ENCODE peak calls at places on chromosomes 12 and 14, in nine cellular contexts. O is esophagus muscularis mucosa, F is IMR-90, Q is stomach, U is breast epithelium, I is prostate gland, K is upper lobe of left lung, X is HepG2, A is heart left ventricle. P is an unnamed sample.

GRCh38 chr14:31953210-31953609 is 123.9 kb upstream of the ARHGAP5 start:
- DNase-seq in O (no peak), F (no peak), Q (no peak), U (no peak), I (no peak), K (no peak), X (no peak), A (no peak), P (no peak)

GRCh38 chr14:34911209-34912150 is 36.3 kb upstream of the BAZ1A start:
- DNase-seq in O (no peak), F (peak), Q (no peak), U (no peak), I (no peak), K (no peak), X (no peak), A (no peak), P (no peak)

GRCh38 chr14:34237098-34237497 is 224.9 kb downstream of the SPTSSA start:
- DNase-seq in O (no peak), F (no peak), Q (no peak), U (no peak), I (no peak), K (no peak), X (peak), A (no peak), P (no peak)

GRCh38 chr14:95652171-95652570 is 34.1 kb upstream of the TCL1B start:
- DNase-seq in O (no peak), F (no peak), Q (no peak), U (no peak), I (no peak), K (no peak), X (no peak), A (no peak), P (no peak)

GRCh38 chr14:29536886-29537511 is 390.6 kb downstream of the PRKD1 start:
- DNase-seq in O (no peak), F (peak), Q (no peak), U (no peak), I (no peak), K (no peak), X (peak), A (no peak), P (no peak)

GRCh38 chr14:52850520-52850919 is 59.1 kb upstream of the GNPNAT1 start:
- DNase-seq in O (no peak), F (no peak), Q (no peak), U (no peak), I (no peak), K (no peak), X (peak), A (no peak), P (no peak)

GRCh38 chr12:13173012-13173441 is 23.5 kb upstream of the EMP1 start:
- DNase-seq in O (peak), F (peak), Q (no peak), U (no peak), I (no peak), K (no peak), X (no peak), A (no peak), P (no peak)

GRCh38 chr14:38226366-38226765 is 18.7 kb downstream of the SSTR1 start:
- DNase-seq in O (no peak), F (no peak), Q (no peak), U (no peak), I (no peak), K (no peak), X (no peak), A (no peak), P (no peak)

GRCh38 chr14:68854421-68854820 is 61.6 kb upstream of the ZFP36L1 start:
- DNase-seq in O (peak), F (no peak), Q (no peak), U (no peak), I (no peak), K (no peak), X (no peak), A (no peak), P (no peak)

GRCh38 chr14:80787876-80788275 is 153.7 kb downstream of the CEP128 start:
- DNase-seq in O (no peak), F (no peak), Q (no peak), U (no peak), I (no peak), K (no peak), X (no peak), A (no peak), P (no peak)

GRCh38 chr14:38481939-38482678 is 226.2 kb upstream of the CLEC14A start:
- DNase-seq in O (no peak), F (peak), Q (no peak), U (no peak), I (no peak), K (peak), X (no peak), A (no peak), P (no peak)

GRCh38 chr12:4909397-4909733 is 340 bp upstream of the KCNA1 start:
- DNase-seq in O (peak), F (no peak), Q (no peak), U (no peak), I (no peak), K (no peak), X (no peak), A (no peak), P (no peak)

GRCh38 chr12:50825372-50825838 is 17.3 kb upstream of the TMPRSS12 start:
- DNase-seq in O (no peak), F (peak), Q (no peak), U (no peak), I (peak), K (no peak), X (peak), A (no peak), P (no peak)

GRCh38 chr12:29750131-29750927 is 33.4 kb downstream of the TMTC1 start:
- DNase-seq in O (no peak), F (peak), Q (no peak), U (no peak), I (no peak), K (no peak), X (no peak), A (no peak), P (no peak)

GRCh38 chr14:44895716-44896115 is 66.0 kb downstream of the KLHL28 start:
- DNase-seq in O (no peak), F (peak), Q (no peak), U (no peak), I (no peak), K (no peak), X (no peak), A (no peak), P (no peak)

GRCh38 chr12:82383930-82384513 is 25.7 kb downstream of the METTL25 start:
- DNase-seq in O (no peak), F (peak), Q (no peak), U (no peak), I (no peak), K (no peak), X (no peak), A (no peak), P (no peak)

GRCh38 chr12:116525418-116526001 is 33.7 kb upstream of the MAP1LC3B2 start:
- DNase-seq in O (no peak), F (peak), Q (peak), U (peak), I (peak), K (peak), X (no peak), A (no peak), P (no peak)

GRCh38 chr14:51262868-51263267 is 22.8 kb downstream of the TMX1 start:
- DNase-seq in O (no peak), F (no peak), Q (no peak), U (no peak), I (no peak), K (no peak), X (no peak), A (no peak), P (no peak)

GRCh38 chr14:21978184-21978998 is 304.8 kb upstream of the OR4E1 start:
- DNase-seq in O (no peak), F (peak), Q (peak), U (no peak), I (no peak), K (peak), X (peak), A (no peak), P (no peak)

GRCh38 chr14:90654831-90655276 is 161.4 kb downstream of the TTC7B start:
- DNase-seq in O (no peak), F (peak), Q (no peak), U (no peak), I (no peak), K (no peak), X (peak), A (no peak), P (no peak)

GRCh38 chr12:19031032-19031431 is 98.5 kb upstream of the PLEKHA5 start:
- DNase-seq in O (no peak), F (peak), Q (no peak), U (no peak), I (no peak), K (no peak), X (no peak), A (no peak), P (no peak)

GRCh38 chr12:47801170-47801903 is 18.4 kb downstream of the HDAC7 start:
- DNase-seq in O (no peak), F (no peak), Q (no peak), U (no peak), I (peak), K (peak), X (no peak), A (peak), P (no peak)

GRCh38 chr12:113403435-113404415 is at the start of gene SDS:
- DNase-seq in O (no peak), F (peak), Q (peak), U (no peak), I (no peak), K (peak), X (no peak), A (peak), P (no peak)

GRCh38 chr12:124457287-124458219 is 109.9 kb downstream of the NCOR2 start:
- DNase-seq in O (peak), F (peak), Q (peak), U (no peak), I (peak), K (peak), X (no peak), A (peak), P (peak)

GRCh38 chr14:100849432-100849831 is 23.5 kb downstream of the MEG3 start:
- DNase-seq in O (no peak), F (peak), Q (no peak), U (no peak), I (no peak), K (no peak), X (no peak), A (no peak), P (no peak)

GRCh38 chr12:127162902-127163301 is 1104.1 kb upstream of the TMEM132C start:
- DNase-seq in O (peak), F (peak), Q (no peak), U (no peak), I (no peak), K (no peak), X (no peak), A (no peak), P (no peak)

GRCh38 chr14:54000341-54000811 is 43.8 kb upstream of the BMP4 start:
- DNase-seq in O (no peak), F (peak), Q (no peak), U (no peak), I (no peak), K (no peak), X (no peak), A (no peak), P (no peak)

GRCh38 chr14:39107624-39108023 is 4.6 kb upstream of the SEC23A start:
- DNase-seq in O (no peak), F (peak), Q (no peak), U (no peak), I (no peak), K (no peak), X (peak), A (no peak), P (no peak)

GRCh38 chr12:131004166-131004565 is 50.5 kb downstream of the ADGRD1 start:
- DNase-seq in O (no peak), F (no peak), Q (no peak), U (no peak), I (no peak), K (no peak), X (no peak), A (no peak), P (no peak)

GRCh38 chr12:26740991-26741390 is 92.0 kb downstream of the ITPR2 start:
- DNase-seq in O (no peak), F (no peak), Q (no peak), U (no peak), I (no peak), K (no peak), X (no peak), A (no peak), P (no peak)

GRCh38 chr12:13606290-13606689 is 375.1 kb downstream of the GRIN2B start:
- DNase-seq in O (no peak), F (no peak), Q (no peak), U (no peak), I (no peak), K (no peak), X (no peak), A (no peak), P (no peak)

GRCh38 chr14:52937869-52938268 is 13.0 kb downstream of the FERMT2 start:
- DNase-seq in O (no peak), F (no peak), Q (no peak), U (no peak), I (no peak), K (no peak), X (no peak), A (no peak), P (no peak)

GRCh38 chr12:8844665-8845064 is 22.2 kb downstream of the A2ML1 start:
- DNase-seq in O (no peak), F (peak), Q (peak), U (peak), I (no peak), K (peak), X (peak), A (peak), P (no peak)

DNA sequence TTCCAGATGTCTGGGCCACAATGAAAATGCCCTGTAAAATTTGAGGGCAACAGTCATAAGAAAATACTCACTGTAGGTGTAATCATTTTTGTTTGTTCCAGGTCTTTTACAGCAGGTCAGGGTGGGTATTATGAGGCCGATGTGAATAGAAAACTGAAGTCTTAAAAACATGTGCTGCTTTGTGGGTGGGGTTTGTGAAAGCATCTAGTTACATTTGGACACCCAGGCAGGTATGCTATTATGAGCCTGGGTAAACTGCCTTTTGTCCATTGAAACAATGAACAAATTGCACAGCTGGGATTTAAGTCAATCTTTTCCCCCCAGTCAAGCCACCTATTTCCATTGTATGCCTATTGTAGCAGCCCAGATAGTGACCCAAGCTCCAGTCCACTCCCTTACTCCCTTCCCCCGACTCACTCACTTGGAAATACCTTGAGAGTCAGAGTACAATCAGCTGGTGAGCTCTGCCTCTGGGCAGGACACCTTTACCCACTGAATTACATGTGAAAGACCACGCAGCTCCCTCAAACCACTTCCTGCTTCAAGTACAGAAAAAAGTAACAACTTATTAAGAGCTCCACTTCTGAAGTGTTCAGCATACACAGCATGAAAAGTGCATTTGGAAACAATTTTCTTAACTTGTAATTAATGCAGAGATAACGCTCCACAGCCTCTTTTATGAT is 1.8 kb downstream of the IGF1 start:
- DNase-seq in O (no peak), F (no peak), Q (peak), U (no peak), I (no peak), K (peak), X (no peak), A (no peak), P (no peak)
- H3K27ac ChIP-seq in O (peak), F (no peak), Q (peak), U (peak), I (peak), K (no peak), X (no peak), A (peak), P (peak)

GRCh38 chr12:114790276-114790675 is 106.3 kb upstream of the TBX3 start:
- DNase-seq in O (no peak), F (no peak), Q (no peak), U (no peak), I (no peak), K (no peak), X (no peak), A (no peak), P (no peak)

GRCh38 chr12:114784526-114784925 is 100.6 kb upstream of the TBX3 start:
- DNase-seq in O (no peak), F (peak), Q (no peak), U (no peak), I (no peak), K (no peak), X (no peak), A (no peak), P (no peak)

GRCh38 chr12:114789821-114790220 is 105.8 kb upstream of the TBX3 start:
- DNase-seq in O (no peak), F (no peak), Q (no peak), U (no peak), I (no peak), K (no peak), X (no peak), A (no peak), P (no peak)

GRCh38 chr12:114794049-114794558 is 110.1 kb upstream of the TBX3 start:
- DNase-seq in O (no peak), F (no peak), Q (no peak), U (no peak), I (no peak), K (no peak), X (no peak), A (no peak), P (no peak)

DNA sequence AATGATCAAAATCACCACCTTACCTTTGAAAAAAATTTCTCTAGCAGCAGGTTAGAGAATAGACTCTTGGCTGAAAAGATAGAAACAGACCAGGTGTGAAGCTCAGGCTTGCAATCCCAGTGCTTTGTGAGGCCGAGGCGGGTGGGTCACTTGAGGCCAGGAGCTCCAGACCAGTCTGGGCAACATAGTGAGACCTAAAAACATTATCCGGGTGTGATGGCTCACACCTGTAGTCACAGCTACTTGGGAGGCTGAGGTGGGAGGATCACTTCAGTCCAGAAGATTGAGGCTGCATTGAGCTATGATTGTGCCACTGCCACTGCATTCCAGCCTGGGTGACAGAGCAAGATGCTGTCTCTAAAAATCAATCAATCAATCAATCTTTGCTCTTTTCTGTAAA is 105.3 kb upstream of the TBX3 start:
- DNase-seq in O (no peak), F (no peak), Q (no peak), U (no peak), I (no peak), K (no peak), X (no peak), A (no peak), P (no peak)
- TF ChIP-seq POLR2A in O (no peak), F (no peak), Q (no peak), U (no peak), I (no peak), K (no peak), X (no peak), A (no peak), P (no peak)

DNA sequence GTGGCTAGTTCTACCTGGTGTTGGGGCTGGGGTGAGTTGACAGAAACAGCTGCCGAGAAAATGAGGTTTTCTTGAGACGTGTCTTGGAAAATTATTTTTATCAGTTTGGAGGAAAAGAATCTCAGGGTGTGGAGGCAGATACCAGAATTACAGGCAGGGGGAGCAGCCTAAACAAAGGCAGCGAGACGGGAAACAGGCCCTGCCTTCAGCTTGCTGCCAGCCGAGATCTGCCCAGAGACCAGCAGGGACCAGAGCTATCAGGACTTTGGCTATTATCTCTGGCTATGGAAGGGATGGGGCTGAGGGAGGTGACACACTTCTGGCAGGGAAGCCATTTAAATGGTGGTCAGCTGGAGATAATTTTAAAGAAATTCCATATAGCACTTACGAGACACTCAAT is 25.7 kb downstream of the SYNDIG1L start:
- DNase-seq in O (no peak), F (no peak), Q (no peak), U (no peak), I (no peak), K (no peak), X (no peak), A (no peak), P (no peak)
- TF ChIP-seq CTCF in O (no peak), F (no peak), Q (no peak), U (no peak), I (no peak), K (no peak), X (no peak), A (no peak), P (no peak)

GRCh38 chr12:53955776-53956250 is 1.1 kb downstream of the HOXC12 start:
- DNase-seq in O (no peak), F (no peak), Q (no peak), U (no peak), I (no peak), K (no peak), X (no peak), A (no peak), P (no peak)
- H3K27ac ChIP-seq in O (no peak), F (no peak), Q (no peak), U (no peak), I (no peak), K (no peak), X (no peak), A (no peak), P (no peak)

GRCh38 chr14:58427289-58428010 is at the start of the genes KIAA0586 and TIMM9:
- DNase-seq in O (peak), F (peak), Q (peak), U (peak), I (peak), K (peak), X (peak), A (peak), P (peak)
- TF ChIP-seq POLR2A in O (peak), F (peak), Q (no peak), U (peak), I (peak), K (peak), X (peak), A (peak), P (peak)

DNA sequence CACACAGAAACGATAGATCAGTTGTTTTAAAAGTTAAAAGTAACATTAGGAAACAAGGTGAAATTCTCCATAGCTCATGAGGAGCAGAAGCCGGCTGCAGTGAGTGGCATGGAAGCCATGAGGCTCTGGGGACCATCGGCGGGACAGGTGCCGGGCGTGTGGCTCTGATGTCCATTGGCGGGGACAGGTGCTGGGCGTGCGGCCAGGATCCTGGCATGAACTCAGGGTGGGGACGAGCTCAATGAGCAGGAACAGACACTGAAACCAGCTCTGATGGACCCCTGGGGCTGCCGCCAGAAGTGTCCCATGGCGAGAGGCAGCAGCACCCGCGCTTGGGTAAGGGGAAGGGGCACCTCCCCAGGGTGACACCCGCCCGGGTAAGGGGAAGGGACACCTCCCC is 75.1 kb downstream of the NOC4L start:
- DNase-seq in O (no peak), F (no peak), Q (no peak), U (no peak), I (no peak), K (no peak), X (no peak), A (peak), P (no peak)
- TF ChIP-seq CTCF in O (no peak), F (no peak), Q (no peak), U (no peak), I (no peak), K (no peak), X (no peak), A (no peak), P (no peak)